ENCODE peak calls at places on chromosomes 7 and 10, in five cellular contexts. X, F, W, H and I are unnamed samples.

GRCh38 chr10:65805993-65806392 is 1119.8 kb upstream of the LRRTM3 start:
- DNase-seq in X (no peak), F (no peak), W (no peak), H (peak), I (no peak)

GRCh38 chr10:95830044-95830443 is 74.1 kb downstream of the ENTPD1 start:
- DNase-seq in X (no peak), F (no peak), W (no peak), H (no peak), I (no peak)

GRCh38 chr10:909831-910230 is 21.7 kb downstream of the LARP4B start:
- DNase-seq in X (peak), F (no peak), W (peak), H (no peak), I (no peak)

GRCh38 chr7:43461349-43462024 is 121.4 kb upstream of the STK17A start:
- DNase-seq in X (no peak), F (no peak), W (peak), H (no peak), I (no peak)

GRCh38 chr7:11492307-11492706 is 339.7 kb downstream of the THSD7A start:
- DNase-seq in X (no peak), F (no peak), W (no peak), H (no peak), I (no peak)

GRCh38 chr10:97618285-97618684 is 15.0 kb downstream of the MORN4 start:
- DNase-seq in X (no peak), F (no peak), W (no peak), H (no peak), I (no peak)

GRCh38 chr10:101485681-101486554 is 102.1 kb downstream of the POLL start:
- DNase-seq in X (no peak), F (no peak), W (no peak), H (peak), I (no peak)

GRCh38 chr7:128389815-128390329 is 19.9 kb downstream of the IMPDH1 start:
- DNase-seq in X (no peak), F (no peak), W (no peak), H (no peak), I (no peak)

GRCh38 chr10:130575756-130576285 is 439.6 kb downstream of the GLRX3 start:
- DNase-seq in X (no peak), F (no peak), W (no peak), H (no peak), I (no peak)

GRCh38 chr7:129209067-129209926 is 15.5 kb upstream of the AHCYL2 start:
- DNase-seq in X (no peak), F (no peak), W (no peak), H (no peak), I (no peak)

GRCh38 chr7:50304911-50305621 is 550 bp downstream of the IKZF1 start:
- DNase-seq in X (no peak), F (no peak), W (no peak), H (no peak), I (no peak)

GRCh38 chr7:96330193-96330592 is 8.3 kb upstream of the SLC25A13 start:
- DNase-seq in X (no peak), F (no peak), W (no peak), H (no peak), I (no peak)

GRCh38 chr10:132811891-132812481 is 26.0 kb upstream of the NKX6-2 start:
- DNase-seq in X (peak), F (no peak), W (no peak), H (no peak), I (no peak)

GRCh38 chr7:94810496-94810895 is 96.9 kb upstream of the PPP1R9A start:
- DNase-seq in X (no peak), F (no peak), W (no peak), H (no peak), I (no peak)

GRCh38 chr7:70569335-70569819 is 562.6 kb upstream of the GALNT17 start:
- DNase-seq in X (no peak), F (no peak), W (peak), H (no peak), I (no peak)

GRCh38 chr7:47634273-47634672 is 52.4 kb upstream of the TNS3 start:
- DNase-seq in X (no peak), F (no peak), W (no peak), H (no peak), I (no peak)

GRCh38 chr10:118870467-118871243 is 115.9 kb upstream of the CACUL1 start:
- DNase-seq in X (no peak), F (no peak), W (peak), H (peak), I (no peak)

GRCh38 chr7:2412587-2413201 is 9.3 kb downstream of the CHST12 start:
- DNase-seq in X (no peak), F (no peak), W (no peak), H (no peak), I (no peak)

GRCh38 chr7:4416436-4417092 is 265.5 kb upstream of the FOXK1 start:
- DNase-seq in X (peak), F (no peak), W (no peak), H (peak), I (no peak)

GRCh38 chr10:71747808-71748523 is 25.4 kb downstream of the VSIR start:
- DNase-seq in X (peak), F (no peak), W (peak), H (no peak), I (peak)

GRCh38 chr10:44911081-44911540 is at the start of gene TMEM72:
- DNase-seq in X (no peak), F (no peak), W (no peak), H (peak), I (no peak)

GRCh38 chr7:23544913-23545354 is 13.2 kb upstream of the TRA2A start:
- DNase-seq in X (no peak), F (no peak), W (no peak), H (peak), I (no peak)

GRCh38 chr10:14879055-14879800 is 562 bp downstream of the SUV39H2 start:
- DNase-seq in X (peak), F (no peak), W (peak), H (peak), I (no peak)

GRCh38 chr7:32588657-32589056 is 93.4 kb downstream of the AVL9 start:
- DNase-seq in X (no peak), F (no peak), W (peak), H (peak), I (no peak)
- H3K4me3 ChIP-seq in X (no peak), F (no peak), W (no peak), H (no peak), I (no peak)

GRCh38 chr7:149023662-149024061 is 4.6 kb downstream of the PDIA4 start:
- DNase-seq in X (no peak), F (no peak), W (no peak), H (no peak), I (no peak)

GRCh38 chr7:149028346-149029109 is at the start of gene PDIA4:
- DNase-seq in X (peak), F (peak), W (peak), H (peak), I (peak)

GRCh38 chr7:149022961-149023360 is 5.3 kb downstream of the PDIA4 start:
- DNase-seq in X (no peak), F (no peak), W (no peak), H (no peak), I (no peak)

GRCh38 chr7:149027560-149028345 is 552 bp downstream of the PDIA4 start:
- DNase-seq in X (no peak), F (no peak), W (peak), H (peak), I (no peak)

DNA sequence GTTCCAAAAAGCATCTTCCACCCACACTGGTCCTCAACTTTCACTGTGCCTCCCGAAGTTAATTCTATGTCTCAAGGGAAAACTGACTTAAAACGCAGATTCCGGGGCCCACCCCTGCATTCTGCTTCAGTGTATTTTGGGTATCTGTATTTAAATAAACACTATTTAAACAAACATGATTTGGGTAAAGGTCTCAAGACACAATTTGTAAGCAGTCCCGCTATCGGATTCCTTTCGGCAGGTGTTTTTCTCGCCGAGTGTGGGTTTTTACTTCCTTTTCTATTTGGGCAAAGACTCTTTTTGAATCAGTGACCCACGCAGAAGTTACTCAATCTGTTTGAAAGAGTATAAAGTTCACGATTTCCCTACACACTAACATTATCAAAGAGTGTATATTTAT is 1.2 kb downstream of the PDIA4 start:
- DNase-seq in X (no peak), F (no peak), W (no peak), H (no peak), I (no peak)
- H3K27ac ChIP-seq in X (peak), F (no peak), W (no peak), H (peak), I (peak)

GRCh38 chr10:98649170-98649569 is 202.4 kb upstream of the HPS1 start:
- DNase-seq in X (no peak), F (no peak), W (no peak), H (no peak), I (no peak)

GRCh38 chr10:98642281-98642680 is 195.5 kb upstream of the HPS1 start:
- DNase-seq in X (no peak), F (no peak), W (no peak), H (no peak), I (no peak)

DNA sequence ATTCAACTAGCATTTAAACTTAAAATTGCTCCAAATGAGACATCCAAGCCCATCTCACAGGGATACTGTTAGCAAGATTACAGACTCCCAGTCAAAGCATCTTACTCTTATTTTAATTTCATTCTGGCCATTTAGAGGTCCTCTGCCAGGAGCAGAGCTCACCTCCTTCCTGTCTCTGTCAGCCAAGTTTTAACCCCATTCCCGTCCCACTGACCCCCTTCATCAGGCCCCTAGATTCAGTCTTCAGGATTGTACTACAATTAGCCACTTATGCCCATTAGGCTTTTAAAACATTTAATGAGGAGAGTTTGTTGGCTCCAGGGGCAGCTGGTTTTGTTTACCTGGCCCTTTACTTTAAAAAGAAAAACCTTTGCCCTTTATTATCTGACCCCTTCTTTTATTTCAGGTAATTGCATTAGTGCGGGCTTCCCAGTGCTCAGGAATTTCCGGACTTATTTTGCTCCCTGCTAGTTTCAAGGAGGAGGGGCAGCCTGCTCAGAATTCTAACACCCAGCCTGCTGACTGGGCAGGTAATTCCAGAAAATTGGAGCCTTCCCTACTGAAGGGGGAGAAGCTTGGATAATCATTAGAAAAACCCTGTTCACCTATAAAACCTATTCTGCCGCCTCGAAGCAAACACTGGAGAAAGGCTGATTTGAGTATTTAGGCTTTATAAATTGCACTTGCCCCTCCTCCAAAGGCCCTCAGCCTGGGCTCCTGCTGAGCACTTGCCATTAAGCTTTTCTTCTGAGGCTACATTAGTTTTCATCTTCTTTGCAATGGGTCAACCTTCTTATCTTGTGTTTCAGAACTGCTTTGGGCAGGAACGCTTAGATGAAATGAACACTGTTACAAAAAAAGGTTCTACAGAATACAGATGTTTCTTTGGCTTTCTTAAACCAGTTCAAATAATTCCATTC is 200.5 kb upstream of the HPS1 start:
- DNase-seq in X (no peak), F (no peak), W (no peak), H (no peak), I (no peak)
- H3K4me3 ChIP-seq in X (no peak), F (no peak), W (no peak), H (no peak), I (no peak)

GRCh38 chr10:99983280-99983988 is 26.3 kb downstream of the DNMBP start:
- DNase-seq in X (peak), F (no peak), W (peak), H (peak), I (no peak)

GRCh38 chr10:99982728-99983127 is 27.0 kb downstream of the DNMBP start:
- DNase-seq in X (no peak), F (no peak), W (no peak), H (no peak), I (no peak)

GRCh38 chr10:99984635-99985034 is 25.1 kb downstream of the DNMBP start:
- DNase-seq in X (no peak), F (no peak), W (no peak), H (no peak), I (no peak)

GRCh38 chr10:99981581-99982199 is 28.1 kb downstream of the DNMBP start:
- DNase-seq in X (no peak), F (no peak), W (no peak), H (no peak), I (no peak)

DNA sequence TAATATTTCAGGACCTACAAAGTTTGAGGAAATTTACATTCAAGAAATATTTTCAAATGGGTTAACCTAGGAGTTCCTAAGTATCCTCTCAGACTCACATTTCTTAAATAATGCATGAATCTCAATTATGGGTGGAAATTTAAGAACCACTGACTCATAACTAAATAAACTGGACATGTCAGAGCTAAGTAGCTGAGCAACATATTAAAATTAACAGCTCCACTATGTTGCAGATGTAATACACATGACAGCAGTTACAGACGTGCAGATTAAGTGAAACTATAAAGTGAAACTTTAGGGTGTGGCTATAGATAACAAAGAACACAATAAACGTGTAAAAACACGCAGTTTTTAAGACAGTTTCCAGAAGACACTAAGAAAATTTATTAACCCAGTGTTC is 25.5 kb downstream of the DNMBP start:
- DNase-seq in X (no peak), F (no peak), W (no peak), H (peak), I (no peak)
- H3K27ac ChIP-seq in X (peak), F (no peak), W (peak), H (peak), I (peak)

DNA sequence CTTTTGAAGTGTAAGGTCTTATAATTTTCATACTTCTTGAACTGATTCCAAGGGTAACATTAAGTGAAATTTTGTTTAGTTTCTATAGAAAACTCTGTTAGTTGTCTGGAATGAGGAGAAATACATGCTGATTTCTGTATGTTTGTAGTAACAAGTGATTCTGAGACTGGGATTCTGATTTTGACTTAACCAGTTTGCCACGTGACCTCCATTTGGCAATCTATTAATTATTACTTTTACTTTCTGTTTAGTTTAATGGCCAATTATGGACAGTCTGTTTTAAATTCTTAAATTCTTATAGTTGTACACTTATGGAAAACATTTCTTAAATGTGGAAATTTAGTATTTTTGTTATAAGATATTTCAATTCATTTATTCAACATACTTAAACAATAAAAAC is 163.1 kb downstream of the ADK start:
- DNase-seq in X (no peak), F (no peak), W (no peak), H (no peak), I (no peak)
- H3K4me3 ChIP-seq in X (peak), F (no peak), W (peak), H (no peak), I (peak)

GRCh38 chr10:25555865-25556264 is 378.2 kb upstream of the MYO3A start:
- DNase-seq in X (no peak), F (no peak), W (no peak), H (no peak), I (no peak)
- H3K27ac ChIP-seq in X (no peak), F (no peak), W (no peak), H (peak), I (no peak)

GRCh38 chr7:64946772-64947171 is 43.7 kb downstream of the ZNF273 start:
- DNase-seq in X (no peak), F (no peak), W (peak), H (peak), I (no peak)
- H3K4me3 ChIP-seq in X (peak), F (no peak), W (no peak), H (no peak), I (peak)

DNA sequence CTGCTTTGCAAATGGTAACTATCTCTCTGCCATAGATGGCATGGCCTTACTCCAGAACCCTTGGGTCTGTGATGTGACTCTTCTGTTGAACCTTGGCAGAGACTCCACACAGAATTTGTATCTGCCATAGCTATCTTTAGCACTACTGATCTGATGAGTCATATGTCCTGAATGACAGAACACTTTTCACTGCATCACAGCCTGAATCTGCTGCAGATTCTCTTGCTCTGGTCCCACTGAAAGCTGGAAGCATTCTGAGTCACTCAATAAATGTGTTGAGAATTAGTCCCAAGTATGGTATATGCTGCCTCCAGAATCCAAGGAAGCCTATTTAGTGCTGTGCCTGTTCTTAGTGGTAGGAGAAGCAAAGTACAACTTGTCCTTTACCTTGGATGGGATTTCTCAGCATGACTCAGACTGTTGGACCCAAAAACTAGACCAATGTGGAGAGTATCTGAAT is 39.5 kb upstream of the ANKRD1 start:
- DNase-seq in X (no peak), F (no peak), W (peak), H (peak), I (no peak)
- H3K27ac ChIP-seq in X (peak), F (no peak), W (no peak), H (no peak), I (no peak)